ENCODE peak calls at places on chromosome 22, in ten cellular contexts. Z is EL; R is CD4-positive, alpha-beta T cell; U is activated CD8-positive, alpha-beta memory T cell treated with anti-CD3 and anti-CD28 coated beads, Interleukin-2, amount 50 U/mL, for 48 hours; V is DMS153; O is SK-MEL-5; D is posterior cingulate gyrus; X is fibroblast of the aortic adventitia; S is iPS-NIHi11; T is MCF 10A. E is an unnamed sample.

GRCh38 chr22:45917146-45917545 is 59.8 kb downstream of the WNT7B start:
- DNase-seq in R (no peak), V (peak), X (no peak), T (peak), Z (no peak), O (no peak), S (no peak), D (no peak), U (no peak), E (no peak)

GRCh38 chr22:46851311-46851710 is 88.9 kb downstream of the TBC1D22A start:
- DNase-seq in S (no peak), T (no peak), O (no peak), V (no peak), U (no peak), D (no peak), X (no peak), Z (no peak), R (no peak), E (no peak)

GRCh38 chr22:27844256-27844655 is 42.7 kb upstream of the MN1 start:
- DNase-seq in R (no peak), D (no peak), Z (no peak), T (no peak), V (no peak), O (no peak), S (no peak), U (peak), X (no peak), E (no peak)

GRCh38 chr22:49567894-49568750 is 259.6 kb downstream of the BRD1 start:
- DNase-seq in T (no peak), V (no peak), D (no peak), U (peak), S (no peak), O (no peak), R (no peak), X (no peak), Z (no peak), E (no peak)

GRCh38 chr22:17284917-17285316 is 65.7 kb upstream of the ADA2 start:
- DNase-seq in R (no peak), V (no peak), Z (no peak), D (no peak), T (no peak), X (no peak), U (no peak), S (no peak), O (no peak), E (no peak)

GRCh38 chr22:29454186-29454745 is 15.9 kb downstream of the RFPL1 start:
- DNase-seq in U (no peak), R (no peak), X (no peak), Z (no peak), S (no peak), T (no peak), V (no peak), O (no peak), D (no peak), E (no peak)

GRCh38 chr22:35963237-35963810 is 65.3 kb downstream of the RBFOX2 start:
- DNase-seq in Z (no peak), V (no peak), S (no peak), O (peak), T (no peak), X (no peak), R (no peak), D (no peak), U (no peak), E (peak)

GRCh38 chr22:39055658-39056057 is 15.0 kb downstream of the APOBEC3F start:
- DNase-seq in D (no peak), R (no peak), O (no peak), T (no peak), U (no peak), S (no peak), V (no peak), X (no peak), Z (no peak), E (no peak)

GRCh38 chr22:43260818-43261217 is 73.9 kb upstream of the TTLL12 start:
- DNase-seq in X (no peak), O (no peak), S (no peak), Z (no peak), D (no peak), T (no peak), V (no peak), U (no peak), R (no peak), E (no peak)

GRCh38 chr22:44587004-44587793 is 89.2 kb upstream of the RTL6 start:
- DNase-seq in R (no peak), V (peak), Z (no peak), T (no peak), O (no peak), U (no peak), X (peak), D (peak), S (no peak), E (no peak)

GRCh38 chr22:36541831-36542391 is 12.9 kb upstream of the EIF3D start:
- DNase-seq in V (peak), Z (peak), T (peak), O (peak), R (peak), D (peak), S (no peak), U (peak), X (peak), E (peak)

GRCh38 chr22:23007823-23008222 is 62.5 kb upstream of the GNAZ start:
- DNase-seq in S (no peak), X (peak), V (no peak), D (no peak), Z (no peak), O (no peak), R (no peak), T (no peak), U (no peak), E (no peak)

GRCh38 chr22:43213962-43214361 is 27.0 kb upstream of the TTLL12 start:
- DNase-seq in X (no peak), T (no peak), S (no peak), O (no peak), R (no peak), V (no peak), D (no peak), Z (no peak), U (no peak), E (no peak)

GRCh38 chr22:36808611-36809344 is 8.1 kb downstream of the PVALB start:
- DNase-seq in X (no peak), R (no peak), D (no peak), Z (no peak), S (no peak), U (no peak), T (no peak), V (peak), O (no peak), E (no peak)

GRCh38 chr22:39593931-39594285 is 23.4 kb downstream of the CACNA1I start:
- DNase-seq in R (no peak), U (no peak), D (no peak), X (no peak), S (no peak), Z (no peak), T (no peak), V (no peak), O (no peak), E (no peak)

GRCh38 chr22:30705710-30706651 is 11.3 kb downstream of the OSBP2 start:
- DNase-seq in X (peak), D (peak), S (peak), U (no peak), R (no peak), O (no peak), V (no peak), Z (peak), T (peak), E (no peak)

GRCh38 chr22:28023774-28024173 is 104.7 kb upstream of the PITPNB start:
- DNase-seq in Z (no peak), D (no peak), S (no peak), X (no peak), R (no peak), V (no peak), U (peak), T (no peak), O (no peak), E (no peak)

GRCh38 chr22:19066531-19067271 is 55.5 kb downstream of the DGCR2 start:
- DNase-seq in D (no peak), Z (peak), V (no peak), O (no peak), T (peak), X (peak), U (no peak), R (no peak), S (no peak), E (no peak)

GRCh38 chr22:48782326-48782725 is 1045.3 kb downstream of the BRD1 start:
- DNase-seq in R (no peak), O (no peak), S (no peak), U (no peak), X (no peak), T (no peak), Z (no peak), V (no peak), D (no peak), E (no peak)

GRCh38 chr22:39994566-39995345 is at the start of gene FAM83F:
- DNase-seq in Z (no peak), O (no peak), T (peak), D (no peak), X (no peak), U (peak), S (peak), R (peak), V (no peak), E (no peak)

GRCh38 chr22:31344369-31345330 is 1.5 kb downstream of the PATZ1 start:
- DNase-seq in S (no peak), V (peak), D (no peak), O (no peak), U (peak), Z (no peak), X (peak), T (no peak), R (peak), E (no peak)

GRCh38 chr22:16932577-16932976 is 75.4 kb downstream of the GAB4 start:
- DNase-seq in X (no peak), R (no peak), D (peak), O (peak), U (no peak), V (peak), T (peak), S (no peak), Z (no peak), E (peak)

GRCh38 chr22:36009085-36009484 is 19.5 kb downstream of the RBFOX2 start:
- DNase-seq in U (no peak), V (no peak), O (no peak), X (peak), T (no peak), Z (peak), R (no peak), S (no peak), D (no peak), E (no peak)

GRCh38 chr22:24200616-24201212 is 19.4 kb downstream of the SUSD2 start:
- DNase-seq in D (no peak), X (peak), O (no peak), U (no peak), T (peak), S (peak), R (no peak), Z (peak), V (no peak), E (no peak)

GRCh38 chr22:45127866-45128265 is 35.9 kb upstream of the NUP50 start:
- DNase-seq in T (peak), S (no peak), Z (peak), V (no peak), U (peak), X (peak), R (no peak), O (peak), D (no peak), E (peak)

GRCh38 chr22:40898850-40899357 is 37.0 kb upstream of the DNAJB7 start:
- DNase-seq in T (peak), U (no peak), X (peak), Z (peak), R (no peak), V (peak), S (peak), D (no peak), O (peak), E (peak)

GRCh38 chr22:35972559-35972958 is 56.1 kb downstream of the RBFOX2 start:
- DNase-seq in T (no peak), S (no peak), U (no peak), R (no peak), V (no peak), Z (peak), D (no peak), O (no peak), X (no peak), E (no peak)

GRCh38 chr22:33921576-33922181 is 1.4 kb upstream of the LARGE1 start:
- DNase-seq in S (peak), X (peak), T (peak), O (peak), R (peak), V (peak), U (peak), Z (no peak), D (peak), E (no peak)

GRCh38 chr22:47713880-47714452 is 951.5 kb downstream of the TBC1D22A start:
- DNase-seq in D (no peak), V (no peak), X (no peak), O (no peak), R (no peak), S (no peak), U (no peak), T (no peak), Z (no peak), E (no peak)

GRCh38 chr22:19510919-19511341 is 13.3 kb downstream of the CLDN5 start:
- DNase-seq in U (no peak), Z (no peak), V (no peak), R (no peak), D (no peak), O (no peak), S (no peak), X (no peak), T (peak), E (no peak)

GRCh38 chr22:18078329-18079041 is 695 bp downstream of the PEX26 start:
- DNase-seq in T (peak), X (peak), U (peak), O (no peak), R (peak), V (no peak), Z (peak), D (no peak), S (peak), E (no peak)

GRCh38 chr22:37232140-37232998 is 11.7 kb downstream of the RAC2 start:
- DNase-seq in V (no peak), T (no peak), O (no peak), R (no peak), S (no peak), D (no peak), U (peak), Z (no peak), X (no peak), E (no peak)

GRCh38 chr22:49603016-49603415 is 224.7 kb downstream of the BRD1 start:
- DNase-seq in U (no peak), X (no peak), V (no peak), S (no peak), O (no peak), Z (no peak), T (no peak), R (no peak), D (no peak), E (no peak)

GRCh38 chr22:19559324-19559811 is 35.2 kb upstream of the CLDN5 start:
- DNase-seq in S (peak), D (no peak), O (no peak), X (no peak), V (no peak), T (no peak), R (no peak), U (no peak), Z (no peak), E (no peak)

GRCh38 chr22:37337204-37337943 is 55.1 kb downstream of the CYTH4 start:
- DNase-seq in T (peak), V (no peak), O (no peak), R (no peak), D (no peak), Z (peak), X (peak), U (no peak), S (no peak), E (no peak)

GRCh38 chr22:49160261-49161001 is 667.2 kb downstream of the BRD1 start:
- DNase-seq in T (no peak), O (no peak), R (no peak), V (no peak), S (no peak), Z (no peak), U (no peak), X (no peak), D (no peak), E (no peak)

GRCh38 chr22:25853902-25854301 is 111.9 kb downstream of the MYO18B start:
- DNase-seq in U (no peak), O (peak), R (no peak), V (peak), X (no peak), D (no peak), Z (no peak), S (no peak), T (peak), E (no peak)

GRCh38 chr22:47806894-47807293 is 1044.4 kb downstream of the TBC1D22A start:
- DNase-seq in U (peak), D (no peak), T (no peak), Z (no peak), O (no peak), S (no peak), R (no peak), X (no peak), V (no peak), E (no peak)

E was measured in COLO829.